ENCODE peak calls at places on chromosome 17, in nine cellular contexts. S is colonic mucosa, D is sigmoid colon, P is Peyer's patch, G is upper lobe of right lung, T is transverse colon, E is fibroblast of lung, K is A549, J is PC-9. N is an unnamed sample.
A peak's percentile ranks its signal among the peaks of the same experiment; 100 is the strongest.

GRCh38 chr17:81576621-81577277 is 24.6 kb upstream of the FAAP100 start:
- DNase-seq in P (no peak), G (no peak), E (peak; percentile 94), J (peak; percentile 84), K (peak; percentile 99), D (no peak), T (no peak), S (no peak), N (no peak)

GRCh38 chr17:50681260-50682200 is 26.2 kb downstream of the ANKRD40 start:
- DNase-seq in J (no peak), D (peak; percentile 82), K (peak; percentile 86), S (peak; percentile 66), G (peak; percentile 47), E (peak; percentile 77), P (no peak), T (no peak), N (no peak)

GRCh38 chr17:41048441-41048840 is 1.3 kb upstream of the KRTAP2-1 start:
- DNase-seq in G (no peak), J (peak; percentile 95), E (peak; percentile 78), S (no peak), P (no peak), D (no peak), K (no peak), T (no peak), N (no peak)

GRCh38 chr17:40071720-40072480 is 9.1 kb downstream of the THRA start:
- DNase-seq in K (no peak), G (peak; percentile 90), D (peak; percentile 97), T (peak; percentile 89), S (peak; percentile 91), E (no peak), P (no peak), J (no peak), N (peak; percentile 87)

GRCh38 chr17:77641718-77642117 is 316.8 kb upstream of the TNRC6C start:
- DNase-seq in P (no peak), E (no peak), D (no peak), S (no peak), J (no peak), K (no peak), T (no peak), G (no peak), N (no peak)

GRCh38 chr17:49407981-49408501 is 6.6 kb downstream of the PHB1 start:
- DNase-seq in E (peak; percentile 43), K (peak; percentile 97), T (peak; percentile 91), G (peak; percentile 87), P (peak; percentile 79), J (peak; percentile 58), S (peak; percentile 91), D (peak; percentile 87), N (peak; percentile 94)

GRCh38 chr17:50274945-50275221 is 617 bp downstream of the TMEM92 start:
- DNase-seq in J (no peak), K (no peak), D (no peak), G (no peak), P (no peak), S (no peak), E (no peak), T (peak; percentile 2), N (no peak)

GRCh38 chr17:33142703-33143299 is 150.3 kb downstream of the ASIC2 start:
- DNase-seq in S (peak; percentile 27), G (no peak), K (no peak), T (no peak), D (no peak), J (no peak), P (no peak), E (peak; percentile 36), N (peak; percentile 64)

DNA sequence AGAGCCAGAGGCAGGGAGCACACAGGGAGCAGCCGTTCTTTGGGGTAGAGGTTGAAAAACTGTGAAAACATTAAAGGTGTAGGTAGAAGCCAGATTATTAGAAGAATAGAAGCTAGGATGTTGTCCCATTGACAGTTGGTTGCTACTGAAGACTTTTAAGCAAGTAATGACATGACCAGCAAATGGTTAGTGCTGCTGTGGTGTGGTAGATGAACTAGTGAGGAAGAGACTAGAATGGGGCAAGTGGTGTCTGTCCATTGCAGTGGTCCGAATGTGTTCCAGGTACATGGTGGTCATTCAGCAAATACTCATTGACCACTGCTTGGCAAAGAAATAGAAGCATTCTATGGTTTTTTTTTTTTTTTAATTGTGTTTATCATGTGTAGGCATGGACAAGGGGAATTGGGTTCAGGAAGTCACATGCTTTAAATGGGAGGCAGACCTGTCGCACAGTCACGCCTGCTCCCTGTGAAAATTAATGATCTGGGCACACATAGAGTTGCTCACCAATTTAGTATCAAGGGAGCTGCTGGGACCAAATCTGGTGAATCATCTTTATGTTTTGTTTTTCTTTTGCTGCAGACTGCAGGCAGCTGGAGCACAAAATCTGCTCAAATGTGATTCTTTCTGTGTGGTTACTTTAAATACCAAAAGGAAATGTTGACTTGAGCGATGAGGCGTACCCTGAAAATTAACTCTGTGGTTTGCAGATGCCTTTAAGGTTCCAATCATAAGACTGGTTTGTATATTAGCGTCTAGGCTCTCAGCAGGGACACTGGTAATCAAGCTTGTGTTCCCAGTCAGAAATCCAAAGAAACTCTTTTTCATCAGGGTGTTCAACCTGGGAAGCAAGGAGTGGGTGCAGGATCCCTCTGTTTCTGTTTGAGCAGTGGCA is 30.7 kb downstream of the YPEL2 start:
- DNase-seq in T (no peak), K (no peak), E (peak; percentile 98), D (peak; percentile 58), J (peak; percentile 86), P (peak; percentile 49), G (no peak), S (no peak), N (no peak)
- H3K4me3 ChIP-seq in T (no peak overlapping the region), K (no peak overlapping the region), E (no peak overlapping the region), D (no peak overlapping the region), J (no peak overlapping the region), P (no peak overlapping the region), G (no peak overlapping the region), S (no peak overlapping the region), N (no peak overlapping the region)

DNA sequence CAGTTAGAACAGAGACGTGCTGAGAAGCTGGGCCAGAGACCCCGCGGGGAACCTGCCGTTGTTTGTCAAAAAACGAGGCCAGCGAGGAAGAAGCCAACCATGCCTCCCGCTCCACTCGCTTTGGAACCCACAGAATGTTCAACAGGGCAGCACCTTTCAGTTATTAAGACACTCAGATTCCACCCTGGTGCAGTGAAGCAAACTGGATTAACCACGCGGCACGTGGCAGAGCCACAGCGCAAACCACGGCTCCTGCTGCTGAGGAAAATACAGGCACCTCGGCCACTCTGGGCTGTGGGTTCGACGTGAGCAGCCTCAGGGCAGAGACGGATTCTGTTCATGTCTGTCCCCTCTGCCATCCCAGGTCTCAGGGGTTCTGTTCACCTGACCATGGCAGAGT is 24.4 kb downstream of the ALOX15 start:
- DNase-seq in E (no peak), J (no peak), S (no peak), K (no peak), D (no peak), P (no peak), G (no peak), T (no peak), N (no peak)
- H3K4me1 ChIP-seq in E (no peaks in the 10 kb centered on the region), J (no peaks in the 10 kb centered on the region), S (no peaks in the 10 kb centered on the region), K (no peaks in the 10 kb centered on the region), D (no peaks in the 10 kb centered on the region), P (no peaks in the 10 kb centered on the region), G (no peaks in the 10 kb centered on the region), T (no peaks in the 10 kb centered on the region), N (no peaks in the 10 kb centered on the region)

GRCh38 chr17:79781691-79782575 is 4.0 kb downstream of the CBX2 start:
- DNase-seq in K (no peak), T (no peak), D (no peak), J (no peak), E (no peak), S (no peak), G (peak; percentile 56), P (no peak), N (no peak)
- TF ChIP-seq CTCF in K (no peak), T (no peak), D (no peak), J (no peak), E (no peak), S (no peak), G (no peak), P (no peak), N (no peak)

DNA sequence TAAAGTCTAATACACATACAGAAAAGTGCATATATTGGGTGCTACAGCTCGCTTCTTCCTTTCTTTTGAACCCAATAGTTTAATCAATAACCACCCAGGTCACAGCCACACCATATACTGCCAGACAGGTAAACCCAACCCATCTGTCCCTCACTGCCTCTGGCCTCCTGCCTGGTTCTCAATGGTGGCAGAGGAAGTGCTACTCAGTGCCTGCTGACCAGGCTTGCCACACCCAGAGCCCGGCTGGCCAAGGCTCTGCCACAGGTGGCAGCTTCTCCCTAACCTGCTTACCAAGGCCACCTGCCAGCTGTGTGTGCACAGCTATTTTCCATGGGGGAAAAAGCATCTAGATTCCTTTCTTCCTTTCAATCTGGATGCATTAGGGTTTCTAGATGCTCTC is 584 bp downstream of the PMP22 start:
- DNase-seq in G (peak; percentile 79), D (no peak), S (peak; percentile 84), E (no peak), P (no peak), K (no peak), T (peak; percentile 83), J (no peak), N (peak; percentile 84)
- H3K4me3 ChIP-seq in G (peak overlapping the region; percentile 62), D (peak overlapping the region; percentile 26), S (peak overlapping the region; percentile 12), E (peak overlapping the region; percentile 21), P (peak overlapping the region; percentile 24), K (no peak overlapping the region), T (peak overlapping the region; percentile 21), J (no peak overlapping the region), N (no peak overlapping the region)

DNA sequence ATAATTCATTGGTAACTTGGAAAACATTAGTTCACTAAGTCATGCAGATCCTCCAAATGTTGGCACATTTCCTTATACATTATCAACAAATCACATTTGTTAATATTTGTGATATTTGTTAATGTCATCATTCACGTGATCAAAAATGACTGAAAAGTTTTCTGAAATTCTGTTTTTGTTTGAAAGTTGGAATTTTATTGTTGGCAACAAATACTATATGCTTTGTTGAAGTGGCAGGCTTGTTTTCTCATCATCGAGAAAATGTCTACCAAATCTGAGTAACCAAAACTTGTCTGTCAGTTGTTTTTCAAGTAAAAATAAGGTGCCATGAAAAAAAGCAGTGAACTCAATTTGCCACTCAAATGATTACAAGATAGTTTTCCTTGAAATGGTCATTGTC is 62.8 kb downstream of the NACA2 start:
- DNase-seq in S (no peak), D (no peak), T (no peak), K (no peak), P (no peak), E (no peak), G (no peak), J (no peak), N (no peak)
- H3K4me1 ChIP-seq in S (no peaks in the 10 kb centered on the region), D (no peaks in the 10 kb centered on the region), T (no peaks in the 10 kb centered on the region), K (no peaks in the 10 kb centered on the region), P (no peaks in the 10 kb centered on the region), E (no peaks in the 10 kb centered on the region), G (no peaks in the 10 kb centered on the region), J (no peaks in the 10 kb centered on the region), N (no peaks in the 10 kb centered on the region)

N was measured in mucosa of descending colon.